ENCODE peak calls at places on chromosome 22, in ten cellular contexts. K is H1, P is astrocyte, V is fibroblast of mammary gland, X is upper lobe of right lung, S is colonic mucosa, N is lung, I is IMR-90, Z is right lobe of liver, A is BJ. R is an unnamed sample.

GRCh38 chr22:24594569-24595120 is 1.8 kb upstream of the LRRC75B start:
- DNase-seq in K (no peak), P (no peak), V (no peak), X (peak; percentile 78), S (no peak), N (no peak), I (no peak), Z (no peak), A (no peak), R (no peak)

GRCh38 chr22:36913431-36914382 is at the start of gene CSF2RB:
- DNase-seq in K (no peak), P (no peak), V (no peak), X (peak; percentile 80), S (peak; percentile 32), N (peak; percentile 58), I (no peak), Z (peak; percentile 56), A (no peak), R (no peak)

GRCh38 chr22:19505735-19506126 is 18.5 kb downstream of the CLDN5 start:
- DNase-seq in K (no peak), P (no peak), V (no peak), X (peak; percentile 46), S (no peak), N (no peak), I (no peak), Z (no peak), A (no peak), R (no peak)

GRCh38 chr22:19055801-19056200 is 66.4 kb downstream of the DGCR2 start:
- DNase-seq in K (no peak), P (no peak), V (no peak), X (peak; percentile 40), S (no peak), N (no peak), I (no peak), Z (peak; percentile 37), A (no peak), R (no peak)

GRCh38 chr22:20549232-20549841 is 41.9 kb downstream of the MED15 start:
- DNase-seq in K (no peak), P (peak; percentile 49), V (peak; percentile 51), X (no peak), S (no peak), N (no peak), I (no peak), Z (no peak), A (no peak), R (no peak)

GRCh38 chr22:19848298-19849224 is 6.1 kb downstream of the GNB1L start:
- DNase-seq in K (no peak), P (no peak), V (peak; percentile 34), X (peak; percentile 79), S (peak; percentile 24), N (peak; percentile 65), I (no peak), Z (peak; percentile 88), A (no peak), R (no peak)

GRCh38 chr22:25062378-25063095 is 110.0 kb downstream of the KIAA1671 start:
- DNase-seq in K (no peak), P (no peak), V (no peak), X (no peak), S (no peak), N (no peak), I (no peak), Z (no peak), A (no peak), R (no peak)

GRCh38 chr22:41216984-41217383 is 11.9 kb downstream of the L3MBTL2 start:
- DNase-seq in K (no peak), P (no peak), V (peak; percentile 28), X (no peak), S (no peak), N (no peak), I (peak; percentile 72), Z (no peak), A (no peak), R (no peak)

GRCh38 chr22:32535531-32536190 is 61.0 kb downstream of the FBXO7 start:
- DNase-seq in K (no peak), P (no peak), V (no peak), X (no peak), S (no peak), N (no peak), I (no peak), Z (no peak), A (no peak), R (no peak)

GRCh38 chr22:38240734-38241252 is 32.0 kb downstream of the TMEM184B start:
- DNase-seq in K (peak; percentile 72), P (peak; percentile 94), V (peak; percentile 87), X (no peak), S (peak; percentile 67), N (no peak), I (peak; percentile 91), Z (no peak), A (peak; percentile 41), R (peak; percentile 46)

GRCh38 chr22:43000441-43001175 is 14.3 kb downstream of the PACSIN2 start:
- DNase-seq in K (no peak), P (peak; percentile 73), V (peak; percentile 71), X (no peak), S (no peak), N (no peak), I (peak; percentile 74), Z (no peak), A (no peak), R (no peak)

DNA sequence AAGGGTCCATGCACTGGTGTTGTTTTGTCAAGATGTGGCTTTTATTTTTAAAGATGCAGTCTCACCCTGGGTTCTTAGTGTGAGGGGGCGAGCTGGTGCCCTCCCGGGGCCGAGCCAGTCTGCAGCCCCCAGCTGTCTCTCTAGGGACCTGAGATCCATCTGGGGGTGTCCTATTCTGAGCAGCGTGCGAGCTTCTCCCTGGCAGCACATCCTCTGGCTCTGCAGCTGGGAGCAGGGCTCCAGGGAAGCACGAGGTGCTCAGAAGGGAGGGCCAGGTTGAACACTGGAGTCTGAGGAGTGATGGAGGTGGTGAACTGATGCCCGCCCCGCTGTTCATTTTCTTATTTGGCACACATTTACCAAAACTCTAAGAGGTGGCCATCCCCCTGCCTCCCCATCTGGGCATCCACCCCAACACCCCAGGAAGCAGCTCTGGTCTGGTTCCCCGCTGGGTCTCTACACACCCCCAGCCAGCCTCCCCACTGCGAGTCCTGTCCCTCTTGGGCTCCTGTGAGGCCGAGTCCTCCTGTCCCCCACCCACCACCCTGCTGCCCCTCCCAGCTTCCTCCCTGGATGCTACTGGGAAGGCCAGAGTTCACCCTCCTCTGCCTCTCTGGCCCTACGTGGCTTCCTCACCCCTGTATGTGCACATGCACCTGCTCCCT is 956.4 kb downstream of the BRD1 start:
- DNase-seq in K (no peak), P (no peak), V (no peak), X (peak; percentile 29), S (no peak), N (no peak), I (no peak), Z (peak; percentile 35), A (no peak), R (no peak)
- H3K4me3 ChIP-seq in K (no peak overlapping the region), P (no peak overlapping the region), V (no peak overlapping the region), X (no peak overlapping the region), S (no peak overlapping the region), N (no peak overlapping the region), I (no peak overlapping the region), Z (no peak overlapping the region), A (no peak overlapping the region), R (no peak overlapping the region)

DNA sequence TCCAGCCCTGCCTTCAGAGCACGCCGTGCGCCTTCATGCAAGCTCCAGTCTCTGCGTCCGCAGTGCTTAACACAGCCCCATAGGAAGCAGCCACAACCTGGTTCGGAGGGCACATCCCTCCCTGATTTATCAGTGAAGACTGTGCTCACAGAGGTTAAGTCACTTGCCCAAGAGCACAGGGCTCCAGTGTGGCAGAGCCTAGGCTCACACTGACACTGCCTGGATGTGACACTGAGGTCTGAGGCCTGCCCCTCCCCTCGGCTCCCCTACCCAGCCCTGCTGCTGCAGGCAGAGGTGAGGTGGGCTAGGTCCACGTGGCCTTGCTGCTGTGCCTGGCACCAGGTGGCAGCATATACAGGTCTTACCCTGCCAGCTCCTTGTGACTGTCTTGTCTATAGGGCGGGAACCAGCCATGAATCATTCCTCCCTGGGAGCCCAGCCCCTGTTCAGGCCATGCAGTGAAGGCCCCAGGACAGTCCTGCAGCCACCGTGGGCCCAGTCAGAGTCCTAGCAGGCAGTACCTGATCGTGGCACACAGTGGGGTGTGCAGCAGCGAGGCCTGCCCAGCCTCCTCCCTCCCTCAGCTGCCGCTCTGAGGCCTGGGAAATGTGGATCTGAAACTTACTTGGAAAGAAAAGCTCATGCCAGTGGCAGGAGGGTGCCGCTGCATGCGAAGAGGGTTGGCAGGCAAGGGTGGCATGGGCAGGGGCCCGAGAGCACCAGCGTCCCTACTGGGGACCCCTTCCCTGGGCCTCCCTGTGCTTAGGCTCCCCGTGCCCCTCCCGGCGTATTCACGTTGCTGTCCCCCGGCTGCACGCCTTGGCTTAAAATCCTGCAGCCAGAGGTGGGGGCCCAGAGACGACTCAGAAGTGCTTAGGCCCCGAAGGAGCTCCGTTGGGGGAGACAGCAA is 1.2 kb upstream of the CERK start:
- DNase-seq in K (peak; percentile 67), P (no peak), V (peak; percentile 56), X (no peak), S (peak; percentile 89), N (peak; percentile 50), I (peak; percentile 72), Z (no peak), A (no peak), R (no peak)
- TF ChIP-seq CTCF in K (no peak), P (peak; percentile 7), V (peak; percentile 14), X (no peak), S (no peak), N (peak; percentile 35), I (peak; percentile 43), Z (no peak), A (peak; percentile 47), R (no peak)

DNA sequence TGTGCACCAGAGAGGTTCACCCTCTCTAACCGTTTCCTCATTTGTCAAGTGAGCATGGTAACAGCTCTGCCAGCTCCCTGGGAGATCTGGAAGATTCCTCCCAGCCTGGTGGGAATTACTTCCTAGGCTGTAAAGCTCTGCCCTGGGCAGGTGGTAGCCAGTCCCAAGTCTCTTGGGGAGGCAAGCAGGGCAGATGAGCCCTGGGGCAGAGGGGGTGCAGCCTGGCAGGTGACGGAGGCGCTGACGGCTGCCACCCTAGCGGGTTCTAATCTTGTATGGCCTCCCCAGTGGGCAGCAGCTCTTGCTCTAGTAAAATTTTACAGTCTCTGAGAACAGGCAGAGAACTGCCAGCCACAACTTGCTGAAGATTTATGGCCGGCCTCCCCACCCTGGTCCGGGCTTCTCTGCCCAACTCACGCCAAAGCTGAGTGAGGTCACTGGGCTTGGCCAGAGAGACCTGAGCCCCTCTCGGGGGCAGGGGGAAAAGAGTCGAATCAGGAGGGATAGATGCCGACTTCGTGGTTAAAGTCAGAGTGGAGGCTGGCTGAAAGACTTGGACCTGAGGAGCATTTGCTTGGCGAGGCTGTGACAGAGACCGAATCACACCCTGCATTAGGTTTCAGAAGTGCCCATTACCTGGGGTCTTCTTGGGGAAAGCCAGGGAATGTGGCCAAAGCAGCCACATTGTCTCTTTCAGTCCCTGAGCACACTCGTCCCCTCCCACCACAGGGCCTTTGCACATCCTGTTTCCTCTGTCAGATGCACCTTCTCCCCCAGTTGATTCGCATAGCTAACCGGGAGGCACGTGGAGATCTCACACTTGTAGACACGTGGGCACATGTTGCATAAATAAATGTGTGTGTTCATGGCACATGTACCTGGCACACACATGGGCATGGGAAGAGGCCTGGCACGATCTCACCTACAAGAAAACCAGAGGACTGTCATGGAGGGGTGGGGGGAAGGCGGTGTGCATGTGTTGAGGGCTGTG is 188.2 kb downstream of the MN1 start:
- DNase-seq in K (no peak), P (no peak), V (no peak), X (no peak), S (no peak), N (no peak), I (no peak), Z (no peak), A (no peak), R (no peak)
- H3K4me3 ChIP-seq in K (no peak overlapping the region), P (peak overlapping the region; percentile 28), V (no peak overlapping the region), X (no peak overlapping the region), S (no peak overlapping the region), N (no peak overlapping the region), I (no peak overlapping the region), Z (no peak overlapping the region), A (no peak overlapping the region), R (no peak overlapping the region)

GRCh38 chr22:45208993-45209838 is 31.5 kb downstream of the KIAA0930 start:
- DNase-seq in K (peak; percentile 97), P (peak; percentile 80), V (peak; percentile 93), X (no peak), S (no peak), N (no peak), I (peak; percentile 91), Z (no peak), A (no peak), R (peak; percentile 77)
- TF ChIP-seq CTCF in K (peak; percentile 76), P (peak; percentile 58), V (peak; percentile 51), X (peak; percentile 56), S (peak; percentile 31), N (no peak), I (peak; percentile 58), Z (peak; percentile 54), A (peak; percentile 83), R (peak; percentile 83)